ENCODE peak calls at places on chromosomes 1 and 21, in seven cellular contexts. K is RWPE2, Q is mammary epithelial cell, P is tibial nerve, X is PC-9, H is lung, F is IMR-90. M is an unnamed sample.

GRCh38 chr1:226736001-226736907 is 2.8 kb downstream of the ITPKB start:
- DNase-seq in K (no peak), Q (no peak), P (no peak), X (no peak), H (no peak), F (no peak), M (no peak)

GRCh38 chr1:110292327-110292741 is 46.8 kb upstream of the RBM15 start:
- DNase-seq in K (no peak), Q (peak; percentile 39), P (no peak), X (peak; percentile 82), H (no peak), F (peak; percentile 50), M (peak; percentile 28)

GRCh38 chr21:28442085-28442484 is 550.6 kb downstream of the LTN1 start:
- DNase-seq in K (no peak), Q (no peak), P (no peak), X (no peak), H (no peak), F (no peak), M (no peak)

GRCh38 chr1:39269791-39270342 is 65.4 kb downstream of the MACF1 start:
- DNase-seq in K (no peak), Q (peak; percentile 55), P (no peak), X (no peak), H (no peak), F (peak; percentile 82), M (peak; percentile 57)

GRCh38 chr1:63068626-63069025 is 253.7 kb upstream of the FOXD3 start:
- DNase-seq in K (no peak), Q (peak; percentile 27), P (no peak), X (no peak), H (no peak), F (no peak), M (no peak)

GRCh38 chr1:17919525-17920439 is 164.6 kb downstream of the ACTL8 start:
- DNase-seq in K (no peak), Q (peak; percentile 9), P (no peak), X (no peak), H (no peak), F (peak; percentile 55), M (peak; percentile 77)

GRCh38 chr1:7540816-7541215 is 230.3 kb upstream of the VAMP3 start:
- DNase-seq in K (peak; percentile 16), Q (no peak), P (no peak), X (no peak), H (no peak), F (no peak), M (no peak)

GRCh38 chr1:68104155-68104554 is 53.7 kb upstream of the DIRAS3 start:
- DNase-seq in K (no peak), Q (peak; percentile 41), P (no peak), X (no peak), H (no peak), F (peak; percentile 94), M (no peak)

GRCh38 chr1:7279753-7280150 is 491.3 kb upstream of the VAMP3 start:
- DNase-seq in K (no peak), Q (no peak), P (no peak), X (no peak), H (peak; percentile 15), F (no peak), M (no peak)

GRCh38 chr21:41743321-41744027 is 23.4 kb downstream of the RIPK4 start:
- DNase-seq in K (no peak), Q (no peak), P (no peak), X (no peak), H (no peak), F (no peak), M (no peak)

GRCh38 chr1:29399465-29399864 is 163.1 kb downstream of the PTPRU start:
- DNase-seq in K (no peak), Q (no peak), P (no peak), X (no peak), H (no peak), F (no peak), M (no peak)

GRCh38 chr1:173137116-173137515 is 70.0 kb downstream of the TNFSF4 start:
- DNase-seq in K (no peak), Q (peak; percentile 22), P (no peak), X (no peak), H (no peak), F (peak; percentile 46), M (no peak)

GRCh38 chr21:15772654-15773053 is 42.9 kb downstream of the USP25 start:
- DNase-seq in K (no peak), Q (no peak), P (no peak), X (no peak), H (no peak), F (peak; percentile 52), M (no peak)

GRCh38 chr1:59198565-59198964 is 98.3 kb upstream of the FGGY start:
- DNase-seq in K (no peak), Q (no peak), P (no peak), X (no peak), H (no peak), F (no peak), M (no peak)

GRCh38 chr1:210478820-210479219 is 150.1 kb downstream of the HHAT start:
- DNase-seq in K (no peak), Q (no peak), P (no peak), X (no peak), H (no peak), F (no peak), M (no peak)

GRCh38 chr1:114349891-114350605 is 161.0 kb downstream of the TRIM33 start:
- DNase-seq in K (no peak), Q (no peak), P (no peak), X (no peak), H (no peak), F (no peak), M (no peak)

GRCh38 chr1:54955359-54955758 is 25.1 kb upstream of the TMEM61 start:
- DNase-seq in K (no peak), Q (peak; percentile 32), P (no peak), X (peak; percentile 93), H (no peak), F (peak; percentile 48), M (no peak)

GRCh38 chr1:26360051-26360806 is 6.3 kb upstream of the CRYBG2 start:
- DNase-seq in K (no peak), Q (no peak), P (no peak), X (no peak), H (no peak), F (no peak), M (no peak)

GRCh38 chr1:94463765-94464330 is 45.7 kb downstream of the ABCD3 start:
- DNase-seq in K (no peak), Q (peak; percentile 55), P (no peak), X (peak; percentile 67), H (no peak), F (peak; percentile 71), M (peak; percentile 35)

GRCh38 chr1:228939881-228940392 is 204.7 kb downstream of the RHOU start:
- DNase-seq in K (no peak), Q (no peak), P (no peak), X (no peak), H (no peak), F (no peak), M (no peak)
- H3K27ac ChIP-seq in K (no peak overlapping the region), Q (no peak overlapping the region), P (no peak overlapping the region), X (no peak overlapping the region), H (no peak overlapping the region), F (no peak overlapping the region), M (no peak overlapping the region)

GRCh38 chr1:111841746-111842145 is 86.0 kb downstream of the DDX20 start:
- DNase-seq in K (no peak), Q (no peak), P (no peak), X (no peak), H (no peak), F (no peak), M (no peak)

GRCh38 chr1:111841189-111841588 is 85.5 kb downstream of the DDX20 start:
- DNase-seq in K (no peak), Q (no peak), P (no peak), X (no peak), H (no peak), F (no peak), M (no peak)

GRCh38 chr1:111843177-111843576 is 87.5 kb downstream of the DDX20 start:
- DNase-seq in K (no peak), Q (no peak), P (no peak), X (no peak), H (no peak), F (no peak), M (no peak)

GRCh38 chr1:111846842-111847241 is 91.1 kb downstream of the DDX20 start:
- DNase-seq in K (no peak), Q (no peak), P (no peak), X (no peak), H (no peak), F (no peak), M (no peak)

DNA sequence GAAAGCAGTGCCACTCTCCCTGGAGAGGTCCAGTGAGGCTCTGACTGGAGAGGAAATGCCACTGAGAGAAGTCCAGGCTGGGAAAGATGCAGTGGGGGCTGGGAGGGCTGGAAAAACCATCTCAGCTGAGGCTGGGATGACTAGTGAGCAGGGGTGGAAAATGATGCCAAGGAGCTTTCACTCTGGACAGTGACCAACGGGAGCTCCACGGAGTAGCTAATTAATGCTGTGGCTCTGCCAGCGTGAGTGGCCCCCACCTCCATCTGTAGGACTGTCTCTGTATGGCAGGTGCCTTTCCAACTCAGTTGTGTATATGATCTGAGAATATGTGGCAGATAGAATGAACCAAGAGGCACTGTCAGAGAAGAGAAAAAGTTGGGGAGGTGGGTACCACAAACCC is 86.7 kb downstream of the DDX20 start:
- DNase-seq in K (no peak), Q (no peak), P (no peak), X (no peak), H (no peak), F (no peak), M (no peak)
- H3K4me3 ChIP-seq in K (no peak overlapping the region), Q (no peak overlapping the region), P (no peak overlapping the region), X (no peak overlapping the region), H (no peak overlapping the region), F (no peak overlapping the region), M (no peak overlapping the region)

DNA sequence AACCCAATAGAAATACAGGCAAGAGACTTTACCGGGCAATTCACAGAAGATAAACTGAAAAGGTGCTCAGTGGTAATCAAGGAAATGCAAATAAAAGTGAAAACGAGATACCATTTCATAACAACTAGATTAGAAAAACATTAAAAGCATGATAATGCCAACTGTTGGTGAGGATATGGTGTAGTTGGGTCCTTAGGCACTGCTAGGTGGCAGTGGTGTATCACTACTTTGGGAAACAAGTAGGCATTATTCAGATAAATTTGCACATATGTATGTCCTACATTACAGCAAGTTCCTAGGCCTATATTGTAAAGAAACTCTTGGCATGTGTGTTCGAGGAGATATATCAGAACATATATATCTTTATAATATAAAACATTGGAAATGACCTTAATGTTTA is 31.0 kb downstream of the AZIN2 start:
- DNase-seq in K (no peak), Q (peak; percentile 26), P (no peak), X (no peak), H (no peak), F (peak; percentile 44), M (no peak)
- TF ChIP-seq CTCF in K (peak; percentile 73), Q (peak; percentile 62), P (no peak), X (peak; percentile 69), H (no peak), F (peak; percentile 55), M (peak; percentile 48)

GRCh38 chr1:60972841-60973364 is 109.5 kb upstream of the NFIA start:
- DNase-seq in K (no peak), Q (peak; percentile 89), P (no peak), X (peak; percentile 66), H (no peak), F (peak; percentile 76), M (no peak)

GRCh38 chr1:60974524-60974923 is 107.8 kb upstream of the NFIA start:
- DNase-seq in K (no peak), Q (no peak), P (no peak), X (no peak), H (no peak), F (no peak), M (peak; percentile 9)

GRCh38 chr1:60977661-60978060 is 104.7 kb upstream of the NFIA start:
- DNase-seq in K (no peak), Q (no peak), P (no peak), X (no peak), H (no peak), F (no peak), M (no peak)

GRCh38 chr1:60973668-60974067 is 108.7 kb upstream of the NFIA start:
- DNase-seq in K (no peak), Q (peak; percentile 87), P (no peak), X (no peak), H (no peak), F (no peak), M (no peak)

GRCh38 chr1:60974973-60975372 is 107.4 kb upstream of the NFIA start:
- DNase-seq in K (no peak), Q (no peak), P (no peak), X (no peak), H (no peak), F (no peak), M (no peak)
- H3K27ac ChIP-seq in K (no peak overlapping the region), Q (no peak overlapping the region), P (no peak overlapping the region), X (no peak overlapping the region), H (no peak overlapping the region), F (no peak overlapping the region), M (peak overlapping the region; percentile 1)

M was measured in WERI-Rb-1.